ENCODE peak calls at places on chromosomes 11 and 22, in nine cellular contexts. L is OCI-LY7, J is heart right ventricle, T is neural progenitor cell, M is coronary artery, I is GM12865, K is fibroblast of mammary gland, C is dorsolateral prefrontal cortex, W is HCT116. Y is an unnamed sample.

GRCh38 chr11:79438631-79439429 is 2.0 kb downstream of the TENM4 start:
- DNase-seq in K (peak), C (no peak), W (no peak), I (no peak), L (no peak), T (peak), J (peak), M (no peak), Y (peak)

GRCh38 chr11:134393638-134394037 is 18.4 kb downstream of the B3GAT1 start:
- DNase-seq in T (peak), L (no peak), W (peak), C (peak), M (no peak), I (no peak), K (no peak), J (no peak), Y (no peak)

GRCh38 chr11:12598330-12599256 is 75.6 kb upstream of the TEAD1 start:
- DNase-seq in M (no peak), T (no peak), J (no peak), C (no peak), W (no peak), I (no peak), L (no peak), K (peak), Y (peak)

GRCh38 chr11:33654594-33654993 is 46.0 kb downstream of the C11orf91 start:
- DNase-seq in C (no peak), M (no peak), T (no peak), K (no peak), L (no peak), W (no peak), I (peak), J (no peak), Y (no peak)

GRCh38 chr22:48091060-48091650 is 1328.7 kb downstream of the TBC1D22A start:
- DNase-seq in I (no peak), K (no peak), C (peak), J (no peak), W (no peak), L (peak), M (no peak), T (no peak), Y (no peak)

GRCh38 chr11:62788991-62789390 is 1.8 kb downstream of the TMEM179B start:
- DNase-seq in K (no peak), M (no peak), J (no peak), C (no peak), I (no peak), W (no peak), L (no peak), T (no peak), Y (no peak)

GRCh38 chr11:130037058-130037457 is 32.6 kb upstream of the APLP2 start:
- DNase-seq in C (no peak), T (no peak), L (no peak), I (no peak), W (no peak), K (peak), M (no peak), J (no peak), Y (peak)

GRCh38 chr11:71204748-71205664 is 47.4 kb downstream of the SHANK2 start:
- DNase-seq in J (no peak), L (no peak), C (no peak), K (no peak), I (no peak), T (no peak), M (no peak), W (no peak), Y (no peak)

GRCh38 chr11:129374993-129375721 is 491 bp upstream of the BARX2 start:
- DNase-seq in M (no peak), L (no peak), T (no peak), J (no peak), K (no peak), W (no peak), I (no peak), C (no peak), Y (no peak)

GRCh38 chr11:48052183-48053040 is 72.1 kb downstream of the PTPRJ start:
- DNase-seq in L (peak), T (peak), J (no peak), W (peak), C (no peak), K (no peak), M (peak), I (no peak), Y (no peak)
- TF ChIP-seq CTCF in L (peak), T (no peak), J (no peak), W (no peak), C (no peak), K (no peak), M (no peak), I (no peak), Y (no peak)

GRCh38 chr11:124219126-124219525 is 21.8 kb upstream of the OR8G1 start:
- DNase-seq in C (no peak), K (no peak), I (no peak), W (no peak), M (no peak), L (no peak), T (no peak), J (no peak), Y (no peak)
- H3K4me3 ChIP-seq in C (no peak), K (no peak), I (no peak), W (no peak), M (no peak), L (no peak), T (no peak), J (no peak), Y (no peak)

GRCh38 chr11:115911656-115912055 is 407.4 kb upstream of the CADM1 start:
- DNase-seq in W (no peak), M (no peak), L (no peak), I (no peak), T (peak), K (no peak), C (no peak), J (no peak), Y (no peak)

GRCh38 chr11:115910379-115910778 is 406.2 kb upstream of the CADM1 start:
- DNase-seq in W (no peak), L (no peak), M (no peak), J (no peak), I (no peak), C (no peak), K (no peak), T (no peak), Y (no peak)

GRCh38 chr11:115916596-115916995 is 412.4 kb upstream of the CADM1 start:
- DNase-seq in J (no peak), W (no peak), M (no peak), C (no peak), L (no peak), K (no peak), T (no peak), I (no peak), Y (no peak)

DNA sequence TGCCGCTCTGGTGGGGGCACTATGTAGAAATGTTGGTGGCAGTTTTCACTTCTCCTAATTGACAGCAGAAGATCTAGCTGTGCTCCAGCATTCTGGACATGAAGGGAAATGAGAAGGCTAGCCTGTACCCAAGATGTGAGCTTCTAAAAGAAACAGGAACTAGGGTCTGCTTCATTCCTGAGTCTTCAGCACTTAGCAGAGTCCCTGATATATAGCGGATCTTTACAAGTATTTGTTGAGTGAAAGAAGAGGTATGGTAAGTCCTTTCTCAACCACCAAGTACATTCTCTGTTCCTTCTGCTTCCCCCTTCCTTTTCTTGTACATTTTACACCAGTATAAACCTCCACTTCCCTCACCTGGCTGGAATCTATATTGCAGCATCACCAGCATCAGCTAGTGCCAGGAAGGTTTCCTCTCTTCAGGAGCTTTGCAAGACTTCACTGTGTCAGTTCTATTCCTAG is 408.3 kb upstream of the CADM1 start:
- DNase-seq in C (no peak), J (no peak), M (no peak), T (peak), L (peak), K (no peak), W (no peak), I (peak), Y (no peak)
- TF ChIP-seq CTCF in C (no peak), J (peak), M (no peak), T (peak), L (peak), K (no peak), W (no peak), I (peak), Y (no peak)

GRCh38 chr11:118818130-118818529 is 27.2 kb upstream of the DDX6 start:
- DNase-seq in W (no peak), K (no peak), I (no peak), L (no peak), M (no peak), T (no peak), J (no peak), C (no peak), Y (no peak)

GRCh38 chr11:118819687-118820086 is 28.7 kb upstream of the DDX6 start:
- DNase-seq in L (no peak), K (no peak), C (no peak), W (no peak), J (no peak), I (peak), T (no peak), M (no peak), Y (no peak)

DNA sequence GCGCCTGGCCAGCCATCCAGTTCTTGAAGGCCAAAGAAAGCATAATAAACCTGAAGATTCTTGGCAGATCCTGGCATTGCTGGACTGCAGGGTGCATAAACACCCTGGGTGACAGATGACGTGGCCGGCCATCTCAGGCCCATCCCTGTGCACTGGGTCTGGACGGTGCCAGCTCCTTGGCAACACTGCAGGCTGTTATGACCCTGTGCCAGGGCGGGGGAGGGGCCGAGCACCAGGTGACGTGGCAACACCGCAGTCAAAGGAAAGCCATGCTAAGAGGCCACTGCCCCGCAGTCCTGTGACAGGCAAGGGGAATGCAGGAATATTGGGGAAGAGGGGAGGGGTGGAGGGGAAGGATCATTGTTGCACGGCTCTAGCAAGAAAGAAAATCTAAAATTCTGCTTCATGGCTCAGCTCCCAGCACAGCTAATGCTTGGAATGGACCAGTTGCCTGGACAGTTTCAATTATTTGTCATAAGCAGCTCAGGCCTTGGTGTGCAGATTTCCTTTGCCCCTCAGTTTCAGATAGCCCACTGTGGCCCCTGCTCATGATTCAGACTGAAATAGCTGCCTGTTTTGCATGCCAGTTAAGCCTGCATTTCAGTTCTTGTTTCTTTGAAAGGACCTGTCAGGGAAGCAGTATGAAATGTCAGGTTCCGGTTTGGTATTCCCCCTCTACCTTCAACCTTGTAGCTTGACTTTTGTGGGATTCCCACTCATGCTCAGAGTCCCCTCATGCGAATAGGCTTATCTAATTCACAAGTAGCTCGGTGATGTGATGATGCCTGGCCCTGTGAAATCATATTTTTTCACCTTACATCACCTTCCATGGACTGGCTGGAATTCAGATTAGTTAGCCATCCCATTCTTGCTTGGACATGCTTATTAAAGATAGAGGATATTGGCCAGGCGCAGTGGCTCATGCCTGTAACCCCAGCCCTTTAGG is 29.7 kb upstream of the DDX6 start:
- DNase-seq in T (peak), J (peak), W (peak), M (peak), C (peak), K (peak), I (peak), L (peak), Y (no peak)
- H3K4me3 ChIP-seq in T (no peak), J (no peak), W (peak), M (no peak), C (no peak), K (no peak), I (peak), L (peak), Y (no peak)

GRCh38 chr11:117316197-117316961 is at the start of gene BACE1:
- DNase-seq in T (peak), J (peak), M (peak), W (peak), C (peak), I (no peak), K (peak), L (no peak), Y (peak)
- TF ChIP-seq CTCF in T (peak), J (peak), M (no peak), W (peak), C (peak), I (no peak), K (peak), L (no peak), Y (peak)

GRCh38 chr11:122165972-122166371 is 50.0 kb upstream of the BLID start:
- DNase-seq in J (no peak), I (peak), L (no peak), T (no peak), K (no peak), C (no peak), M (no peak), W (no peak), Y (no peak)
- H3K4me3 ChIP-seq in J (no peak), I (no peak), L (no peak), T (no peak), K (no peak), C (no peak), M (no peak), W (no peak), Y (no peak)

DNA sequence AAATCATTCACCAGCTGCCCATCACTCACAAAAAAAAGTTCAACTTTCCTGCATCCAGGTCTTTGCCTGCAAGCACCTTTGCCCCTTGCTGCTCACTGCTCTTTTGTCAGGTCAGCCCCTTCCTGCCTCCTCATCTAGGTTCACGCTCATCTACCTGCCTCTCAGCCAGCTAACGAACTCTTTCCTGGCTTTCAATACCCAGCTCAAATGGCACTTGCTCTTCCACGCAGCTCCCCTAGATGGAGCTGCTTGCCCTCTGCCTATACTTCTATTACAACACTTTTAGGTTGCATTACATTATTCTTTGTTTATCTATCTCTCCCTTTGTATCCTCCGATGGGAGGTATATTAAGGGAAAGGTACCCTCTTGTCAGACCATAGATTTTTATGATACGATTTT is 78.9 kb upstream of the TBCEL start:
- DNase-seq in C (no peak), J (no peak), M (no peak), L (no peak), W (no peak), I (no peak), T (no peak), K (no peak), Y (no peak)
- TF ChIP-seq CTCF in C (no peak), J (no peak), M (no peak), L (peak), W (peak), I (no peak), T (peak), K (peak), Y (no peak)

DNA sequence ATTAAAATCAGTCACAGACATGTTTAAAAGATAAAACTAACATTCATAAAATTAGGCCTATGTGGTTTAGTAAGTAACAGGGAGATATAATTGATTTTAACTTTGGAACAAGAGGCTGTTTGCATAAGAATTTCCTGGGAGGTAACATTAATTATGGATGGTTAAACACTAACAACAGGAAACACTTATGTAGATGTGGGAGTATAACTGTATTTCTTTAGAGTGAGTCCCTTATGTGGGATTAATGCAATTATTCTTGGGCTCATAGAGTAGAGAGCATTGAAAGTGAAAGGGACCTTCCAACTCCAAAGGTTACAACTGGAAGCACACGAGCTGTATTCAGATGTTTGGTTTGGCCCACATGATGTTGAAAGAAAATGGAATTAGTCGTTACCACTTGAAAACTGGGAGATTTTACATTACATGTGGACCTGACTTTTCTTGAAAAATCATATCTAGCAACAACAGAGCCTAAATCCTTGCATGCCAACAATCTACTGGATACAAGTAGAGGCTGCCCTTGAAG is 53.5 kb downstream of the BBOX1 start:
- DNase-seq in K (no peak), W (no peak), T (no peak), M (no peak), J (no peak), I (no peak), L (no peak), C (no peak), Y (no peak)
- H3K4me3 ChIP-seq in K (no peak), W (no peak), T (no peak), M (no peak), J (no peak), I (no peak), L (no peak), C (no peak), Y (no peak)